ENCODE peak calls at places on chromosomes 7 and 10, in seven cellular contexts. R is ELR; F is psoas muscle; K is activated CD4-positive, CD25-positive, alpha-beta regulatory T cell; T is activated CD4-positive, alpha-beta T cell treated with anti-CD3 and anti-CD28 coated beads, Interleukin-2, amount 50 U/mL, for 1 hour; O is glutamatergic neuron; Z is cardiac muscle cell. U is an unnamed sample.

GRCh38 chr7:15016726-15017125 is 114.2 kb upstream of the DGKB start:
- DNase-seq in O (no peak), K (no peak), T (no peak), F (no peak), R (peak; percentile 26), Z (no peak), U (no peak)

GRCh38 chr10:244227-244626 is 109.0 kb downstream of the ZMYND11 start:
- DNase-seq in O (no peak), R (no peak), K (no peak), F (no peak), T (no peak), Z (no peak), U (no peak)

GRCh38 chr7:146002008-146002407 is 114.6 kb upstream of the CNTNAP2 start:
- DNase-seq in Z (no peak), K (no peak), T (no peak), R (no peak), O (no peak), F (no peak), U (no peak)

GRCh38 chr10:133103311-133103910 is 15.7 kb downstream of the ADGRA1 start:
- DNase-seq in O (no peak), T (no peak), K (no peak), F (no peak), R (no peak), Z (no peak), U (no peak)

GRCh38 chr7:151428393-151429231 is 11.3 kb downstream of the CRYGN start:
- DNase-seq in T (no peak), Z (peak; percentile 98), F (no peak), R (no peak), O (no peak), K (no peak), U (no peak)

GRCh38 chr7:29875741-29876140 is 69.4 kb downstream of the WIPF3 start:
- DNase-seq in F (no peak), R (no peak), O (no peak), K (no peak), T (no peak), Z (no peak), U (no peak)

GRCh38 chr7:33185786-33186185 is 56.4 kb downstream of the BBS9 start:
- DNase-seq in O (no peak), Z (peak; percentile 81), T (no peak), F (no peak), K (no peak), R (peak; percentile 72), U (no peak)

GRCh38 chr7:151046603-151047573 is 1.4 kb upstream of the ASIC3 start:
- DNase-seq in O (no peak), K (no peak), T (no peak), Z (peak; percentile 71), R (peak; percentile 45), F (peak; percentile 52), U (no peak)

GRCh38 chr10:15141136-15142067 is 27.1 kb downstream of the NMT2 start:
- DNase-seq in Z (no peak), K (no peak), T (no peak), O (no peak), F (no peak), R (no peak), U (no peak)

GRCh38 chr7:43570688-43571365 is 12.1 kb upstream of the STK17A start:
- DNase-seq in O (no peak), T (no peak), R (peak; percentile 53), F (no peak), Z (no peak), K (no peak), U (no peak)

GRCh38 chr10:91798736-91799579 is 732 bp downstream of the TNKS2 start:
- DNase-seq in K (no peak), O (peak; percentile 39), R (peak; percentile 58), T (peak; percentile 48), F (peak; percentile 76), Z (peak; percentile 51), U (peak; percentile 61)

GRCh38 chr7:158323741-158324396 is 263.8 kb downstream of the PTPRN2 start:
- DNase-seq in F (no peak), R (no peak), T (no peak), K (no peak), O (no peak), Z (no peak), U (no peak)

GRCh38 chr7:1779445-1779844 is 109.4 kb downstream of the ELFN1 start:
- DNase-seq in T (no peak), O (no peak), Z (no peak), R (no peak), F (no peak), K (no peak), U (no peak)

GRCh38 chr10:4698075-4698474 is 127.9 kb upstream of the AKR1E2 start:
- DNase-seq in F (no peak), Z (peak; percentile 72), O (no peak), T (no peak), K (no peak), R (no peak), U (no peak)

GRCh38 chr7:14834888-14835287 is 67.7 kb downstream of the DGKB start:
- DNase-seq in F (no peak), Z (peak; percentile 40), T (no peak), K (no peak), O (no peak), R (peak; percentile 73), U (no peak)

GRCh38 chr7:129781128-129781855 is 169.8 kb downstream of the NRF1 start:
- DNase-seq in F (no peak), K (no peak), T (no peak), O (no peak), R (no peak), Z (no peak), U (no peak)

GRCh38 chr7:112010994-112011393 is 195.2 kb downstream of the DOCK4 start:
- DNase-seq in O (no peak), K (no peak), F (no peak), T (no peak), Z (no peak), R (peak; percentile 30), U (no peak)

GRCh38 chr7:150406565-150407421 is 27.7 kb downstream of the ZNF775 start:
- DNase-seq in R (no peak), K (no peak), T (peak; percentile 19), F (peak; percentile 53), Z (peak; percentile 10), O (no peak), U (peak; percentile 68)